ENCODE peak calls at places on chromosomes 12 and 14, in eight cellular contexts. D, K, V, F, W, R, M and U are unnamed samples.

GRCh38 chr14:103104654-103105511 is 10.4 kb downstream of the EXOC3L4 start:
- DNase-seq in D (peak; percentile 80), K (peak; percentile 69), V (no peak), F (peak; percentile 75), W (no peak), R (peak; percentile 50), M (peak; percentile 85), U (peak; percentile 83)

GRCh38 chr12:89067436-89067835 is 284.9 kb downstream of the DUSP6 start:
- DNase-seq in D (no peak), K (no peak), V (no peak), F (no peak), W (no peak), R (peak; percentile 94), M (no peak), U (no peak)

GRCh38 chr12:3186546-3187237 is 109.5 kb downstream of the TSPAN9 start:
- DNase-seq in D (no peak), K (no peak), V (no peak), F (peak; percentile 95), W (no peak), R (peak; percentile 32), M (no peak), U (no peak)

GRCh38 chr14:23021969-23022368 is 12.0 kb upstream of the C14orf93 start:
- DNase-seq in D (no peak), K (no peak), V (no peak), F (no peak), W (no peak), R (no peak), M (no peak), U (no peak)

GRCh38 chr12:8637666-8638065 is 25.0 kb downstream of the MFAP5 start:
- DNase-seq in D (no peak), K (no peak), V (no peak), F (no peak), W (no peak), R (no peak), M (no peak), U (no peak)

GRCh38 chr12:25352078-25352918 is 101.6 kb upstream of the KRAS start:
- DNase-seq in D (no peak), K (no peak), V (peak; percentile 47), F (no peak), W (no peak), R (peak; percentile 63), M (no peak), U (no peak)

GRCh38 chr14:104895786-104896642 is 28.7 kb upstream of the PLD4 start:
- DNase-seq in D (no peak), K (peak; percentile 10), V (peak; percentile 49), F (peak; percentile 89), W (peak; percentile 69), R (no peak), M (no peak), U (peak; percentile 18)

GRCh38 chr14:39015360-39015961 is 87.6 kb downstream of the SEC23A start:
- DNase-seq in D (no peak), K (peak; percentile 70), V (no peak), F (peak; percentile 68), W (no peak), R (peak; percentile 59), M (peak; percentile 24), U (no peak)

GRCh38 chr12:53113951-53114350 is 10.7 kb downstream of the SOAT2 start:
- DNase-seq in D (no peak), K (no peak), V (no peak), F (no peak), W (no peak), R (no peak), M (no peak), U (no peak)

GRCh38 chr12:62785941-62786559 is 148.9 kb downstream of the PPM1H start:
- DNase-seq in D (no peak), K (no peak), V (no peak), F (no peak), W (no peak), R (peak; percentile 93), M (peak; percentile 77), U (peak; percentile 26)

GRCh38 chr12:39393890-39394289 is 49.0 kb downstream of the KIF21A start:
- DNase-seq in D (no peak), K (no peak), V (no peak), F (no peak), W (no peak), R (no peak), M (no peak), U (no peak)

GRCh38 chr14:100417466-100417865 is 94.3 kb downstream of the SLC25A47 start:
- DNase-seq in D (no peak), K (no peak), V (no peak), F (no peak), W (no peak), R (peak; percentile 97), M (peak; percentile 77), U (peak; percentile 52)

GRCh38 chr12:120359159-120359527 is 9.8 kb downstream of the MSI1 start:
- DNase-seq in D (no peak), K (no peak), V (no peak), F (no peak), W (no peak), R (no peak), M (no peak), U (no peak)

GRCh38 chr12:51822956-51823355 is 25.6 kb downstream of the FIGNL2 start:
- DNase-seq in D (no peak), K (no peak), V (no peak), F (no peak), W (no peak), R (no peak), M (no peak), U (no peak)

GRCh38 chr12:70535896-70536374 is 101.3 kb downstream of the PTPRB start:
- DNase-seq in D (no peak), K (no peak), V (no peak), F (peak; percentile 26), W (no peak), R (no peak), M (no peak), U (no peak)

GRCh38 chr12:82803201-82803600 is 116.5 kb downstream of the TMTC2 start:
- DNase-seq in D (no peak), K (no peak), V (no peak), F (no peak), W (no peak), R (no peak), M (no peak), U (no peak)

GRCh38 chr12:34299802-34300193 is 277.5 kb downstream of the ALG10 start:
- DNase-seq in D (no peak), K (no peak), V (no peak), F (no peak), W (no peak), R (no peak), M (no peak), U (no peak)

GRCh38 chr12:48285751-48286650 is 64.7 kb downstream of the ZNF641 start:
- DNase-seq in D (no peak), K (no peak), V (no peak), F (no peak), W (no peak), R (no peak), M (no peak), U (no peak)

GRCh38 chr12:26318661-26319068 is 123.3 kb downstream of the SSPN start:
- DNase-seq in D (no peak), K (no peak), V (no peak), F (no peak), W (no peak), R (peak; percentile 89), M (peak; percentile 35), U (peak; percentile 79)

GRCh38 chr14:29123017-29123416 is 356.4 kb downstream of the FOXG1 start:
- DNase-seq in D (no peak), K (no peak), V (no peak), F (no peak), W (no peak), R (no peak), M (no peak), U (no peak)

GRCh38 chr12:49375406-49375805 is 8.1 kb downstream of the SPATS2 start:
- DNase-seq in D (no peak), K (no peak), V (no peak), F (no peak), W (no peak), R (no peak), M (no peak), U (no peak)

GRCh38 chr12:16424531-16424930 is 77.1 kb downstream of the MGST1 start:
- DNase-seq in D (no peak), K (no peak), V (no peak), F (no peak), W (no peak), R (no peak), M (no peak), U (no peak)

GRCh38 chr14:71244341-71244740 is 337.1 kb downstream of the PCNX1 start:
- DNase-seq in D (no peak), K (no peak), V (no peak), F (no peak), W (no peak), R (peak; percentile 55), M (no peak), U (no peak)